ENCODE peak calls at places on chromosomes 16 and 17, in six cellular contexts. One of them, this sample, is unnamed.

GRCh38 chr17:1959871-1960569 is 65.1 kb downstream of the RTN4RL1 start:
- DNase-seq in stimulated activated CD4-positive, alpha-beta T cell treated with anti-CD3 and anti-CD28 coated beads, Interleukin-2, amount 100 ng/mL, for 48 hours: no peak
- DNase-seq in tibial artery: no peak
- DNase-seq in head of caudate nucleus: no peak
- DNase-seq in stomach: no peak
- DNase-seq in ACHN: no peak
- DNase-seq in this sample: no peak

GRCh38 chr17:37844158-37844976 is 79.8 kb upstream of the TBC1D3K start:
- DNase-seq in stimulated activated CD4-positive, alpha-beta T cell treated with anti-CD3 and anti-CD28 coated beads, Interleukin-2, amount 100 ng/mL, for 48 hours: peak
- DNase-seq in tibial artery: no peak
- DNase-seq in head of caudate nucleus: peak
- DNase-seq in stomach: peak
- DNase-seq in ACHN: no peak
- DNase-seq in this sample: peak

GRCh38 chr16:52545157-52545543 is 1.8 kb downstream of the TOX3 start:
- DNase-seq in stimulated activated CD4-positive, alpha-beta T cell treated with anti-CD3 and anti-CD28 coated beads, Interleukin-2, amount 100 ng/mL, for 48 hours: no peak
- DNase-seq in tibial artery: no peak
- DNase-seq in head of caudate nucleus: no peak
- DNase-seq in stomach: no peak
- DNase-seq in ACHN: no peak
- DNase-seq in this sample: no peak

GRCh38 chr16:716250-716607 is 1.3 kb downstream of the METRN start:
- DNase-seq in stimulated activated CD4-positive, alpha-beta T cell treated with anti-CD3 and anti-CD28 coated beads, Interleukin-2, amount 100 ng/mL, for 48 hours: no peak
- DNase-seq in tibial artery: no peak
- DNase-seq in head of caudate nucleus: peak
- DNase-seq in stomach: peak
- DNase-seq in ACHN: peak
- DNase-seq in this sample: no peak

GRCh38 chr17:56471661-56472060 is 121.8 kb upstream of the NOG start:
- DNase-seq in stimulated activated CD4-positive, alpha-beta T cell treated with anti-CD3 and anti-CD28 coated beads, Interleukin-2, amount 100 ng/mL, for 48 hours: no peak
- DNase-seq in tibial artery: no peak
- DNase-seq in head of caudate nucleus: no peak
- DNase-seq in stomach: no peak
- DNase-seq in ACHN: no peak
- DNase-seq in this sample: no peak

GRCh38 chr17:21078056-21078825 is 35.4 kb upstream of the USP22 start:
- DNase-seq in stimulated activated CD4-positive, alpha-beta T cell treated with anti-CD3 and anti-CD28 coated beads, Interleukin-2, amount 100 ng/mL, for 48 hours: no peak
- DNase-seq in tibial artery: no peak
- DNase-seq in head of caudate nucleus: no peak
- DNase-seq in stomach: no peak
- DNase-seq in ACHN: no peak
- DNase-seq in this sample: no peak

GRCh38 chr17:81712468-81713003 is 452 bp downstream of the SLC25A10 start:
- DNase-seq in stimulated activated CD4-positive, alpha-beta T cell treated with anti-CD3 and anti-CD28 coated beads, Interleukin-2, amount 100 ng/mL, for 48 hours: peak
- DNase-seq in tibial artery: no peak
- DNase-seq in head of caudate nucleus: no peak
- DNase-seq in stomach: peak
- DNase-seq in ACHN: peak
- DNase-seq in this sample: no peak

GRCh38 chr17:1491406-1492248 is 859 bp downstream of the MYO1C start:
- DNase-seq in stimulated activated CD4-positive, alpha-beta T cell treated with anti-CD3 and anti-CD28 coated beads, Interleukin-2, amount 100 ng/mL, for 48 hours: no peak
- DNase-seq in tibial artery: peak
- DNase-seq in head of caudate nucleus: no peak
- DNase-seq in stomach: peak
- DNase-seq in ACHN: peak
- DNase-seq in this sample: peak

GRCh38 chr17:42463976-42464400 is 5.3 kb downstream of the ATP6V0A1 start:
- DNase-seq in stimulated activated CD4-positive, alpha-beta T cell treated with anti-CD3 and anti-CD28 coated beads, Interleukin-2, amount 100 ng/mL, for 48 hours: no peak
- DNase-seq in tibial artery: no peak
- DNase-seq in head of caudate nucleus: no peak
- DNase-seq in stomach: no peak
- DNase-seq in ACHN: peak
- DNase-seq in this sample: no peak

GRCh38 chr16:86060381-86061317 is 161.7 kb downstream of the IRF8 start:
- DNase-seq in stimulated activated CD4-positive, alpha-beta T cell treated with anti-CD3 and anti-CD28 coated beads, Interleukin-2, amount 100 ng/mL, for 48 hours: no peak
- DNase-seq in tibial artery: no peak
- DNase-seq in head of caudate nucleus: no peak
- DNase-seq in stomach: no peak
- DNase-seq in ACHN: no peak
- DNase-seq in this sample: no peak

GRCh38 chr16:80027007-80027965 is 426.7 kb upstream of the MAF start:
- DNase-seq in stimulated activated CD4-positive, alpha-beta T cell treated with anti-CD3 and anti-CD28 coated beads, Interleukin-2, amount 100 ng/mL, for 48 hours: peak
- DNase-seq in tibial artery: peak
- DNase-seq in head of caudate nucleus: peak
- DNase-seq in stomach: peak
- DNase-seq in ACHN: peak
- DNase-seq in this sample: peak

GRCh38 chr17:338442-339192 is 14.0 kb downstream of the RPH3AL start:
- DNase-seq in stimulated activated CD4-positive, alpha-beta T cell treated with anti-CD3 and anti-CD28 coated beads, Interleukin-2, amount 100 ng/mL, for 48 hours: no peak
- DNase-seq in tibial artery: no peak
- DNase-seq in head of caudate nucleus: no peak
- DNase-seq in stomach: peak
- DNase-seq in ACHN: no peak
- DNase-seq in this sample: no peak

GRCh38 chr17:37082461-37082860 is 133.7 kb downstream of the AATF start:
- DNase-seq in stimulated activated CD4-positive, alpha-beta T cell treated with anti-CD3 and anti-CD28 coated beads, Interleukin-2, amount 100 ng/mL, for 48 hours: no peak
- DNase-seq in tibial artery: no peak
- DNase-seq in head of caudate nucleus: no peak
- DNase-seq in stomach: no peak
- DNase-seq in ACHN: no peak
- DNase-seq in this sample: no peak

GRCh38 chr16:79168321-79168720 is 432.2 kb downstream of the MAF start:
- DNase-seq in stimulated activated CD4-positive, alpha-beta T cell treated with anti-CD3 and anti-CD28 coated beads, Interleukin-2, amount 100 ng/mL, for 48 hours: no peak
- DNase-seq in tibial artery: no peak
- DNase-seq in head of caudate nucleus: no peak
- DNase-seq in stomach: no peak
- DNase-seq in ACHN: no peak
- DNase-seq in this sample: no peak

GRCh38 chr17:61484174-61484573 is 32.0 kb downstream of the TBX4 start:
- DNase-seq in stimulated activated CD4-positive, alpha-beta T cell treated with anti-CD3 and anti-CD28 coated beads, Interleukin-2, amount 100 ng/mL, for 48 hours: no peak
- DNase-seq in tibial artery: no peak
- DNase-seq in head of caudate nucleus: no peak
- DNase-seq in stomach: peak
- DNase-seq in ACHN: no peak
- DNase-seq in this sample: no peak

GRCh38 chr17:81885869-81886548 is 5.4 kb downstream of the ALYREF start:
- DNase-seq in stimulated activated CD4-positive, alpha-beta T cell treated with anti-CD3 and anti-CD28 coated beads, Interleukin-2, amount 100 ng/mL, for 48 hours: no peak
- DNase-seq in tibial artery: peak
- DNase-seq in head of caudate nucleus: no peak
- DNase-seq in stomach: no peak
- DNase-seq in ACHN: peak
- DNase-seq in this sample: no peak

GRCh38 chr17:67121317-67121887 is 77.0 kb downstream of the CACNG1 start:
- DNase-seq in stimulated activated CD4-positive, alpha-beta T cell treated with anti-CD3 and anti-CD28 coated beads, Interleukin-2, amount 100 ng/mL, for 48 hours: no peak
- DNase-seq in tibial artery: no peak
- DNase-seq in head of caudate nucleus: no peak
- DNase-seq in stomach: no peak
- DNase-seq in ACHN: no peak
- DNase-seq in this sample: no peak

GRCh38 chr17:1830288-1830687 is 483 bp downstream of the RPA1 start:
- DNase-seq in stimulated activated CD4-positive, alpha-beta T cell treated with anti-CD3 and anti-CD28 coated beads, Interleukin-2, amount 100 ng/mL, for 48 hours: no peak
- DNase-seq in tibial artery: no peak
- DNase-seq in head of caudate nucleus: no peak
- DNase-seq in stomach: no peak
- DNase-seq in ACHN: peak
- DNase-seq in this sample: no peak

GRCh38 chr16:27579086-27579980 is 29.4 kb downstream of the KATNIP start:
- DNase-seq in stimulated activated CD4-positive, alpha-beta T cell treated with anti-CD3 and anti-CD28 coated beads, Interleukin-2, amount 100 ng/mL, for 48 hours: no peak
- DNase-seq in tibial artery: no peak
- DNase-seq in head of caudate nucleus: no peak
- DNase-seq in stomach: no peak
- DNase-seq in ACHN: no peak
- DNase-seq in this sample: no peak

GRCh38 chr16:22967696-22968095 is 153.7 kb downstream of the HS3ST2 start:
- DNase-seq in stimulated activated CD4-positive, alpha-beta T cell treated with anti-CD3 and anti-CD28 coated beads, Interleukin-2, amount 100 ng/mL, for 48 hours: no peak
- DNase-seq in tibial artery: no peak
- DNase-seq in head of caudate nucleus: no peak
- DNase-seq in stomach: no peak
- DNase-seq in ACHN: no peak
- DNase-seq in this sample: no peak

GRCh38 chr17:72122002-72122310 is 1.1 kb downstream of the SOX9 start:
- DNase-seq in stimulated activated CD4-positive, alpha-beta T cell treated with anti-CD3 and anti-CD28 coated beads, Interleukin-2, amount 100 ng/mL, for 48 hours: no peak
- DNase-seq in tibial artery: no peak
- DNase-seq in head of caudate nucleus: no peak
- DNase-seq in stomach: no peak
- DNase-seq in ACHN: peak
- DNase-seq in this sample: no peak

GRCh38 chr16:57648590-57649442 is 19.3 kb upstream of the ADGRG3 start:
- DNase-seq in stimulated activated CD4-positive, alpha-beta T cell treated with anti-CD3 and anti-CD28 coated beads, Interleukin-2, amount 100 ng/mL, for 48 hours: peak
- DNase-seq in tibial artery: peak
- DNase-seq in head of caudate nucleus: peak
- DNase-seq in stomach: peak
- DNase-seq in ACHN: peak
- DNase-seq in this sample: peak

GRCh38 chr16:20323591-20324117 is 3.7 kb downstream of the GP2 start:
- DNase-seq in stimulated activated CD4-positive, alpha-beta T cell treated with anti-CD3 and anti-CD28 coated beads, Interleukin-2, amount 100 ng/mL, for 48 hours: no peak
- DNase-seq in tibial artery: no peak
- DNase-seq in head of caudate nucleus: no peak
- DNase-seq in stomach: no peak
- DNase-seq in ACHN: no peak
- DNase-seq in this sample: no peak

GRCh38 chr16:12158428-12158827 is 181.9 kb downstream of the SNX29 start:
- DNase-seq in stimulated activated CD4-positive, alpha-beta T cell treated with anti-CD3 and anti-CD28 coated beads, Interleukin-2, amount 100 ng/mL, for 48 hours: no peak
- DNase-seq in tibial artery: no peak
- DNase-seq in head of caudate nucleus: no peak
- DNase-seq in stomach: no peak
- DNase-seq in ACHN: peak
- DNase-seq in this sample: no peak

GRCh38 chr17:41645371-41646063 is 21.1 kb upstream of the KRT17 start:
- DNase-seq in stimulated activated CD4-positive, alpha-beta T cell treated with anti-CD3 and anti-CD28 coated beads, Interleukin-2, amount 100 ng/mL, for 48 hours: no peak
- DNase-seq in tibial artery: no peak
- DNase-seq in head of caudate nucleus: no peak
- DNase-seq in stomach: no peak
- DNase-seq in ACHN: peak
- DNase-seq in this sample: no peak

GRCh38 chr16:27816561-27816960 is 247.0 kb downstream of the GSG1L start:
- DNase-seq in stimulated activated CD4-positive, alpha-beta T cell treated with anti-CD3 and anti-CD28 coated beads, Interleukin-2, amount 100 ng/mL, for 48 hours: no peak
- DNase-seq in tibial artery: no peak
- DNase-seq in head of caudate nucleus: peak
- DNase-seq in stomach: no peak
- DNase-seq in ACHN: no peak
- DNase-seq in this sample: no peak

GRCh38 chr17:41177727-41178271 is at the start of gene KRTAP4-2:
- DNase-seq in stimulated activated CD4-positive, alpha-beta T cell treated with anti-CD3 and anti-CD28 coated beads, Interleukin-2, amount 100 ng/mL, for 48 hours: no peak
- DNase-seq in tibial artery: no peak
- DNase-seq in head of caudate nucleus: no peak
- DNase-seq in stomach: no peak
- DNase-seq in ACHN: no peak
- DNase-seq in this sample: no peak

GRCh38 chr17:6473128-6473767 is 29.0 kb downstream of the PIMREG start:
- DNase-seq in stimulated activated CD4-positive, alpha-beta T cell treated with anti-CD3 and anti-CD28 coated beads, Interleukin-2, amount 100 ng/mL, for 48 hours: peak
- DNase-seq in tibial artery: peak
- DNase-seq in head of caudate nucleus: peak
- DNase-seq in stomach: peak
- DNase-seq in ACHN: peak
- DNase-seq in this sample: peak

GRCh38 chr16:4245400-4245799 is 3.5 kb upstream of the SRL start:
- DNase-seq in stimulated activated CD4-positive, alpha-beta T cell treated with anti-CD3 and anti-CD28 coated beads, Interleukin-2, amount 100 ng/mL, for 48 hours: no peak
- DNase-seq in tibial artery: no peak
- DNase-seq in head of caudate nucleus: no peak
- DNase-seq in stomach: no peak
- DNase-seq in ACHN: no peak
- DNase-seq in this sample: no peak

GRCh38 chr17:45225964-45226530 is 4.4 kb downstream of the FMNL1 start:
- DNase-seq in stimulated activated CD4-positive, alpha-beta T cell treated with anti-CD3 and anti-CD28 coated beads, Interleukin-2, amount 100 ng/mL, for 48 hours: peak
- DNase-seq in tibial artery: peak
- DNase-seq in head of caudate nucleus: peak
- DNase-seq in stomach: peak
- DNase-seq in ACHN: peak
- DNase-seq in this sample: peak

GRCh38 chr17:68884888-68885287 is 70.3 kb downstream of the ABCA8 start:
- DNase-seq in stimulated activated CD4-positive, alpha-beta T cell treated with anti-CD3 and anti-CD28 coated beads, Interleukin-2, amount 100 ng/mL, for 48 hours: no peak
- DNase-seq in tibial artery: no peak
- DNase-seq in head of caudate nucleus: no peak
- DNase-seq in stomach: no peak
- DNase-seq in ACHN: no peak
- DNase-seq in this sample: no peak

GRCh38 chr17:8799001-8799850 is at the start of gene MFSD6L:
- DNase-seq in stimulated activated CD4-positive, alpha-beta T cell treated with anti-CD3 and anti-CD28 coated beads, Interleukin-2, amount 100 ng/mL, for 48 hours: no peak
- DNase-seq in tibial artery: no peak
- DNase-seq in head of caudate nucleus: no peak
- DNase-seq in stomach: peak
- DNase-seq in ACHN: no peak
- DNase-seq in this sample: no peak

GRCh38 chr16:50273888-50274770 is 7.8 kb downstream of the ADCY7 start:
- DNase-seq in stimulated activated CD4-positive, alpha-beta T cell treated with anti-CD3 and anti-CD28 coated beads, Interleukin-2, amount 100 ng/mL, for 48 hours: no peak
- DNase-seq in tibial artery: peak
- DNase-seq in head of caudate nucleus: no peak
- DNase-seq in stomach: no peak
- DNase-seq in ACHN: no peak
- DNase-seq in this sample: no peak

GRCh38 chr16:27512061-27512460 is 37.7 kb downstream of the GTF3C1 start:
- DNase-seq in stimulated activated CD4-positive, alpha-beta T cell treated with anti-CD3 and anti-CD28 coated beads, Interleukin-2, amount 100 ng/mL, for 48 hours: no peak
- DNase-seq in tibial artery: no peak
- DNase-seq in head of caudate nucleus: no peak
- DNase-seq in stomach: no peak
- DNase-seq in ACHN: no peak
- DNase-seq in this sample: no peak